ENCODE peak calls at places on chromosomes 11 and 22, in ten cellular contexts. B, Q, Z, G, Y, P, M, V, U and I are unnamed samples. For H3K27me3, the result is how much of the 10 kb centered on the place peaks cover.

GRCh38 chr22:40898850-40899357 is 37.0 kb upstream of the DNAJB7 start:
- DNase-seq in Y (no peak), B (no peak), Z (no peak), G (no peak), Q (no peak), U (peak), M (peak), P (peak), V (peak), I (peak)

GRCh38 chr11:20000022-20000392 is 160.3 kb downstream of the DBX1 start:
- DNase-seq in B (no peak), Z (no peak), Q (no peak), G (no peak), V (no peak), M (no peak), P (no peak), Y (no peak), U (no peak), I (no peak)

GRCh38 chr22:40694409-40694808 is 15.1 kb downstream of the MCHR1 start:
- DNase-seq in P (no peak), U (no peak), Y (no peak), Q (no peak), Z (no peak), M (no peak), V (no peak), B (no peak), G (no peak), I (no peak)

GRCh38 chr11:22432331-22433065 is 94.3 kb downstream of the SLC17A6 start:
- DNase-seq in Q (no peak), M (no peak), G (peak), V (no peak), B (no peak), Y (no peak), U (no peak), Z (peak), P (no peak), I (no peak)

GRCh38 chr11:76620471-76620870 is 50.1 kb downstream of the LRRC32 start:
- DNase-seq in B (no peak), U (no peak), Q (no peak), G (no peak), P (peak), Y (no peak), M (no peak), Z (no peak), V (no peak), I (peak)

GRCh38 chr11:100220801-100221200 is 466.3 kb upstream of the ARHGAP42 start:
- DNase-seq in Q (no peak), V (no peak), M (no peak), P (no peak), Z (no peak), G (no peak), B (no peak), U (no peak), Y (no peak), I (no peak)

GRCh38 chr11:37942081-37942480 is 1344.0 kb upstream of the RAG2 start:
- DNase-seq in V (no peak), P (no peak), Q (no peak), U (no peak), M (no peak), Z (no peak), B (no peak), G (no peak), Y (no peak), I (peak)

GRCh38 chr11:112004389-112004788 is 20.8 kb upstream of the DLAT start:
- DNase-seq in U (no peak), M (peak), B (no peak), Y (no peak), V (no peak), Z (no peak), P (no peak), Q (no peak), G (no peak), I (no peak)

GRCh38 chr11:34380696-34381095 is 22.9 kb upstream of the ABTB2 start:
- DNase-seq in V (no peak), G (no peak), Y (no peak), U (no peak), Z (no peak), B (no peak), M (peak), Q (no peak), P (no peak), I (peak)

GRCh38 chr11:14967581-14968214 is 4.5 kb downstream of the CALCA start:
- DNase-seq in B (no peak), M (no peak), U (no peak), P (no peak), Q (no peak), V (no peak), G (no peak), Y (no peak), Z (no peak), I (no peak)

GRCh38 chr22:37525073-37525745 is 6.0 kb upstream of the CARD10 start:
- DNase-seq in V (no peak), Z (peak), U (no peak), P (peak), Q (peak), B (no peak), G (no peak), M (peak), Y (no peak), I (peak)

GRCh38 chr11:134338654-134339053 is 6.9 kb downstream of the GLB1L2 start:
- DNase-seq in U (no peak), Q (no peak), M (no peak), V (no peak), P (no peak), Y (no peak), B (no peak), Z (no peak), G (no peak), I (no peak)

GRCh38 chr22:44365832-44366231 is 53.1 kb upstream of the SHISAL1 start:
- DNase-seq in U (no peak), Z (no peak), V (no peak), B (peak), M (no peak), G (peak), Y (no peak), Q (no peak), P (no peak), I (no peak)

GRCh38 chr22:32761251-32761903 is 40.1 kb upstream of the TIMP3 start:
- DNase-seq in G (no peak), Q (no peak), Y (no peak), U (no peak), M (no peak), P (peak), V (no peak), Z (peak), B (no peak), I (peak)

GRCh38 chr22:46436595-46437163 is 100.7 kb downstream of the CELSR1 start:
- DNase-seq in V (no peak), Y (no peak), P (no peak), G (no peak), U (no peak), M (no peak), B (no peak), Z (no peak), Q (no peak), I (peak)
- H3K27me3 ChIP-seq in V (under half), Y (under half), P (under half), G (under half), U (under half), M (under half), B (under half), Z (under half), Q (under half), I (under half)

GRCh38 chr22:20957118-20957690 is 9.9 kb upstream of the AIFM3 start:
- DNase-seq in U (no peak), G (peak), B (peak), M (no peak), P (no peak), Z (no peak), Q (no peak), Y (peak), V (no peak), I (no peak)

GRCh38 chr22:20955548-20955947 is 11.5 kb upstream of the AIFM3 start:
- DNase-seq in G (peak), Y (no peak), P (no peak), V (no peak), U (no peak), B (no peak), Z (no peak), Q (no peak), M (peak), I (no peak)

GRCh38 chr22:20956258-20957117 is 10.6 kb upstream of the AIFM3 start:
- DNase-seq in U (no peak), Z (no peak), P (no peak), B (no peak), G (no peak), Y (no peak), Q (no peak), M (peak), V (peak), I (peak)

GRCh38 chr22:20959578-20960461 is 7.2 kb upstream of the AIFM3 start:
- DNase-seq in M (no peak), U (no peak), P (no peak), G (peak), Z (no peak), V (no peak), Q (no peak), B (no peak), Y (no peak), I (no peak)

GRCh38 chr22:20957691-20958440 is 9.2 kb upstream of the AIFM3 start:
- DNase-seq in Q (no peak), Y (peak), Z (peak), B (peak), G (peak), V (no peak), U (no peak), M (no peak), P (no peak), I (no peak)
- H3K4me3 ChIP-seq in Q (no peak), Y (peak), Z (peak), B (peak), G (peak), V (peak), U (peak), M (peak), P (peak), I (peak)

GRCh38 chr11:69814902-69815301 is 4.3 kb downstream of the FGF3 start:
- DNase-seq in U (no peak), M (no peak), P (no peak), Z (no peak), Y (no peak), B (no peak), V (no peak), Q (no peak), G (no peak), I (no peak)

GRCh38 chr11:69812256-69812655 is 7.0 kb downstream of the FGF3 start:
- DNase-seq in U (no peak), V (no peak), M (no peak), Y (no peak), Q (no peak), P (no peak), G (no peak), B (no peak), Z (no peak), I (no peak)

GRCh38 chr11:69814411-69814810 is 4.8 kb downstream of the FGF3 start:
- DNase-seq in U (no peak), P (no peak), V (no peak), G (no peak), M (no peak), Q (no peak), Z (no peak), B (no peak), Y (no peak), I (no peak)

GRCh38 chr11:69812927-69813326 is 6.3 kb downstream of the FGF3 start:
- DNase-seq in P (no peak), U (no peak), Q (no peak), V (no peak), Z (no peak), Y (no peak), B (no peak), M (no peak), G (no peak), I (no peak)

DNA sequence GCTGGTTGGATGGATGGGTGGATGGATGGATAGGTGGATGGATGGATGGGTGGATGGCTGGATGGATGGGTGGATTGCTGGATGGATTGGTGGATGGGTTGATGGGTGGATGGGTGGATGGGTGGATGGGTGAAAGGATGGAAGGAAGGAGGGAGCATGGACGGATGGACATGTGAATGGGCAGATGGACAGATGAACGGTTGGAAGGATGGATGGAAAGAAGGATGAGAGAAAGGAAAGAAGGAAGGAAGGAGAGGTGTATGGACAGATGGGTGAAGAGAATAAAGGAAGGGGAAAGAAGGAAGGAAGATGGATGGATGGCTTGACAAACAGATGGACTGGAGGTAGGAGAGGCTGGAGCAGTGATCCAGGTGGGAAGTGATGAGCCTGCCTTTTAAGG is 5.4 kb downstream of the FGF3 start:
- DNase-seq in Y (no peak), M (no peak), U (no peak), Q (no peak), V (no peak), Z (no peak), P (no peak), G (no peak), B (no peak), I (no peak)
- H3K27me3 ChIP-seq in Y (half or more), M (under half), U (under half), Q (under half), V (half or more), Z (half or more), P (under half), G (half or more), B (half or more), I (under half)

DNA sequence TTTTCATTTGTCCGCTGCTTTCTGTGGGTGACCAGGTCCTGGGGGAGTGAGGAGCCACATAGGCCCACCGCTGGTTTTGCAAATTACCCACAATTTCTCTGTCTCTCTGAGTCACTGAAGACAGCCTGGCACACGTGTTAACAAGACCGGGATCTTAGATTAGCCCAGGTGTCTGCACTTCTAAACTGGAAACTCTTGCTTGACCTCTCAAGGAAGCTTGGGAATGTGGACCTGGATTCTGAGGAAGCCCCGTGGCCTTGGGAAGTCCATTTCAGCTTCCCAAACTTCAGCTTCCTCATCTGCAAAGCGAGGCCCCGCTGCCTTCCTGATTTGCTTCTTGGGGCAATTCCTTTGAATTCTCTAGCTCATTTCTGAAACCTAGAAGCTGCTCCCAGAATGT is 119.9 kb downstream of the KIAA1671 start:
- DNase-seq in U (no peak), Y (no peak), B (no peak), P (no peak), Q (no peak), M (no peak), Z (no peak), G (no peak), V (no peak), I (no peak)
- H3K4me3 ChIP-seq in U (no peak), Y (no peak), B (no peak), P (no peak), Q (no peak), M (no peak), Z (no peak), G (no peak), V (no peak), I (no peak)

DNA sequence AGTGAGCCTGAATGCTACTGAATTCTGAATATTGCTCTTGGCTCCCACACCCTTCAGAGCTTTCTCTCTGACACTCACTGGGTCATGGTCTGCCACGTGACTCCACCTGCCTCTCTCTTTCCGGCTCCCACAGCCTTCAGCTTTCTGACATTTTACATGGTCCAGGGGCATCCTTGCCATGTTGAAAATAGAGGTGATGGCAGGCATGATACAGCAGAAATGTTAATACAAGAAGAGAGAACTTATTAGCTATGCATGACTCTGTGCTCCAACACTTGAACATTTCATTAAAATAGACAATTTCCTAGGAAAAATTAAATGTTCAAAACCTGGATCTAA is 90.3 kb upstream of the CLDN5 start:
- DNase-seq in V (no peak), U (no peak), Z (no peak), B (no peak), Y (no peak), P (no peak), Q (no peak), M (no peak), G (no peak), I (no peak)
- H3K27me3 ChIP-seq in V (under half), U (under half), Z (under half), B (under half), Y (under half), P (under half), Q (under half), M (under half), G (under half), I (under half)

DNA sequence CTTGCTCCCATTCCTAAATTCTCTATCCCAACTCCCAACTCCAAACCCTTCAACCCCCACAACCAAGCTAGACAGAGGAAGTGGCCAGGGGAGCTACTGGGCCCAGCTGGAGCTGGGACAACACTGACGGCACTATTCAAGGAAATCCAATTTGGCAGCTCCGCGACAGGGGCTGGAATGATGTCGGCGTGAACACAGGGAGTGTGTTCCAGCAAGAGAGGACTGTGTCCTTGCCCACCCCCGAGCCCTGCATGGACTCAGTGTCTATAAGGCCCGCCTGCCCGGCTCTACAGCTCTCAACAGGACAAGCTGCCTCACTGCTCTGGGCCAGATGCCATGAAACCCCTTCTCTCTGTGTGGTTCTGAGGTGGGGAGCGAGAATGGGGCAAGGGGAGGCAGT is 11.3 kb downstream of the PCSK7 start:
- DNase-seq in U (no peak), V (no peak), Y (no peak), G (no peak), P (no peak), Z (no peak), M (no peak), Q (no peak), B (no peak), I (no peak)
- H3K4me3 ChIP-seq in U (no peak), V (no peak), Y (no peak), G (no peak), P (no peak), Z (no peak), M (no peak), Q (no peak), B (no peak), I (no peak)

GRCh38 chr11:26330255-26330654 is 1.7 kb upstream of the ANO3 start:
- DNase-seq in U (no peak), Q (no peak), M (no peak), P (no peak), B (no peak), G (no peak), Y (no peak), Z (no peak), V (no peak), I (no peak)

GRCh38 chr11:26335903-26336302 is 4.0 kb downstream of the ANO3 start:
- DNase-seq in Z (no peak), Q (no peak), M (no peak), U (no peak), B (no peak), G (no peak), P (no peak), Y (no peak), V (no peak), I (no peak)

GRCh38 chr11:26332572-26332915 is 614 bp downstream of the ANO3 start:
- DNase-seq in Y (no peak), B (no peak), Z (no peak), U (no peak), G (no peak), M (no peak), P (no peak), Q (no peak), V (no peak), I (no peak)

GRCh38 chr11:26331911-26332571 is at the start of gene ANO3:
- DNase-seq in Q (peak), B (peak), G (no peak), V (peak), U (no peak), M (no peak), Y (peak), Z (peak), P (peak), I (peak)

GRCh38 chr11:26333906-26334305 is 2.0 kb downstream of the ANO3 start:
- DNase-seq in M (no peak), V (no peak), P (no peak), G (no peak), B (no peak), Q (no peak), U (no peak), Y (no peak), Z (no peak), I (peak)
- H3K27me3 ChIP-seq in M (under half), V (under half), P (under half), G (under half), B (under half), Q (under half), U (under half), Y (under half), Z (under half), I (under half)

GRCh38 chr22:38569181-38569971 is 607 bp downstream of the DMC1 start:
- DNase-seq in Y (no peak), U (no peak), P (no peak), G (peak), B (no peak), V (no peak), Z (no peak), M (no peak), Q (no peak), I (no peak)
- H3K4me3 ChIP-seq in Y (peak), U (peak), P (peak), G (peak), B (peak), V (peak), Z (peak), M (peak), Q (peak), I (peak)

GRCh38 chr22:27718186-27719032 is 83.1 kb downstream of the MN1 start:
- DNase-seq in G (peak), Y (peak), V (no peak), M (peak), Q (no peak), B (peak), P (peak), U (no peak), Z (peak), I (peak)

GRCh38 chr22:27719535-27720227 is 81.9 kb downstream of the MN1 start:
- DNase-seq in Y (no peak), M (no peak), Q (no peak), V (no peak), B (no peak), G (peak), P (no peak), Z (no peak), U (no peak), I (peak)

GRCh38 chr22:27717094-27717493 is 84.5 kb downstream of the MN1 start:
- DNase-seq in P (no peak), Z (no peak), Q (no peak), G (peak), V (no peak), U (no peak), Y (no peak), M (no peak), B (no peak), I (no peak)

GRCh38 chr22:27720860-27721259 is 80.7 kb downstream of the MN1 start:
- DNase-seq in Z (no peak), U (no peak), P (no peak), B (no peak), M (no peak), Q (no peak), V (no peak), Y (no peak), G (peak), I (peak)

DNA sequence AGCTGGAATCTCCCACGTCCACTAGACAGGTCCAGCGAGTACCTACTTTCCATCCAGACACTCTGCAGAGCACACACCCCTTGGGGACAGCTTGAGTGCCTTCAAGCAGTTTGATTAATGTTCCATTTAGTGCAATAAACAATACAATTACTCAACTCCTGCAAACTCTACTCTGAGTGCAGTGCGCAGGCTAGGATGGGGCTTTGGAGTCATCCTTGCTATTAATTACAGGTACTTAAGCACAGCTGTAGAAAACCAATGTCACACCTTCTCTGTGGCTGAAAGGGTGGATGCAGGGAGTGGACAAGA is 82.6 kb downstream of the MN1 start:
- DNase-seq in Q (no peak), V (no peak), M (no peak), Y (no peak), U (no peak), G (peak), Z (no peak), B (no peak), P (no peak), I (peak)
- H3K27me3 ChIP-seq in Q (under half), V (under half), M (under half), Y (under half), U (under half), G (under half), Z (under half), B (under half), P (under half), I (under half)

DNA sequence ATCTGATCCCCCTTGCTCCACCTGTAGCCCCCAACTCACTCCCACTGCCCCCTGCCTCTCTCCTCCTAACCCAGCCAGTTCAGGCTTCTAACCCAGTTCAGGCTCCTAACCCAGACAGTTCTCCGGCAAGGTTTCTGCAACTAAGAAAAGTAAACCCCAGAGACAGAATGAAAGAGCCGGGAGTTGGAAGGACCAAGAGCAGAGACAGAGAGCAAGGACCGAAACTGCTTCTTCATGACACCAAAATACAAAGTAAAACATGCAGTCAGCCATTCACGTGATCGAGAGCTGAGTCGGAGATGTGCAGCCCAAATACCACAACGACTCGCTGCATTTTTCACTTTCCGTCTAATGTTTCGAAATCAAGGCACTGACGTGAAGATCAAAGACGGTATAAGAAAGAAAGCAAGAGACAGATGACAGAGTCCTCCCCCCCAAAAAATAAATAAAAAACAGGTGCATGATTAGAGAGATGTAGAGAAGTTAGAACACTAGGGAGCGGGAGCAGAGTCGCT is 844 bp downstream of the IL10RA start:
- DNase-seq in U (peak), P (no peak), Z (peak), B (no peak), G (peak), M (no peak), Q (peak), V (no peak), Y (no peak), I (peak)
- H3K4me3 ChIP-seq in U (peak), P (no peak), Z (peak), B (peak), G (peak), M (peak), Q (peak), V (no peak), Y (peak), I (no peak)